ENCODE peak calls at places on chromosome 18, in six cellular contexts. M is mesenchymal stem cell; U is ovary; Q is heart left ventricle; F is right lobe of liver; S is CD8-positive, alpha-beta memory T cell. N is an unnamed sample. For H3K9me3, the result is how much of the 10 kb centered on the place peaks cover.

GRCh38 chr18:2978208-2978607 is 34.7 kb downstream of the LPIN2 start:
- DNase-seq in S (no peak), M (no peak), Q (no peak), F (no peak), U (no peak), N (no peak)

GRCh38 chr18:323253-323622 is 55.4 kb upstream of the THOC1 start:
- DNase-seq in M (peak), U (no peak), S (no peak), F (no peak), Q (no peak), N (no peak)

GRCh38 chr18:22186484-22186971 is 17.1 kb downstream of the GATA6 start:
- DNase-seq in U (no peak), F (no peak), Q (no peak), M (no peak), S (no peak), N (peak)

GRCh38 chr18:70431203-70431624 is 142.4 kb downstream of the SOCS6 start:
- DNase-seq in F (no peak), Q (no peak), U (no peak), S (no peak), M (peak), N (no peak)

GRCh38 chr18:34314847-34315246 is 90.1 kb upstream of the NOL4 start:
- DNase-seq in S (no peak), M (no peak), F (no peak), Q (no peak), U (no peak), N (no peak)

GRCh38 chr18:57439985-57440330 is 4.8 kb downstream of the ONECUT2 start:
- DNase-seq in S (no peak), U (no peak), M (no peak), F (no peak), Q (no peak), N (no peak)

GRCh38 chr18:9354256-9354655 is 19.7 kb downstream of the TWSG1 start:
- DNase-seq in M (no peak), Q (no peak), S (no peak), U (no peak), F (no peak), N (no peak)

GRCh38 chr18:64876833-64877232 is 727.9 kb upstream of the LINC00305 start:
- DNase-seq in U (no peak), S (no peak), F (no peak), Q (no peak), M (no peak), N (no peak)

GRCh38 chr18:37346048-37346447 is 219.6 kb downstream of the CELF4 start:
- DNase-seq in U (no peak), M (no peak), Q (no peak), S (no peak), F (no peak), N (no peak)

GRCh38 chr18:24051256-24051947 is 36.8 kb downstream of the TTC39C start:
- DNase-seq in S (no peak), F (no peak), U (no peak), M (peak), Q (no peak), N (no peak)

GRCh38 chr18:9117980-9118841 is 15.7 kb downstream of the NDUFV2 start:
- DNase-seq in M (peak), S (no peak), Q (no peak), F (no peak), U (no peak), N (no peak)

GRCh38 chr18:5297582-5297981 is 2.1 kb upstream of the ZBTB14 start:
- DNase-seq in Q (no peak), M (peak), U (no peak), F (no peak), S (no peak), N (no peak)

GRCh38 chr18:38940863-38941531 is 1375.4 kb upstream of the CELF4 start:
- DNase-seq in Q (no peak), F (no peak), U (no peak), M (peak), S (peak), N (no peak)

GRCh38 chr18:54187372-54187771 is 37.1 kb downstream of the MBD2 start:
- DNase-seq in F (no peak), U (no peak), S (no peak), M (no peak), Q (no peak), N (no peak)

GRCh38 chr18:36297419-36298112 is at the start of gene FHOD3:
- DNase-seq in Q (peak), U (peak), S (no peak), M (peak), F (peak), N (peak)

GRCh38 chr18:34224423-34225217 is at the start of gene NOL4:
- DNase-seq in Q (peak), S (no peak), M (peak), U (no peak), F (peak), N (no peak)

GRCh38 chr18:48819781-48820482 is 130.8 kb downstream of the SMAD7 start:
- DNase-seq in F (peak), S (peak), M (no peak), Q (peak), U (peak), N (peak)

GRCh38 chr18:12317664-12318333 is 9.8 kb downstream of the TUBB6 start:
- DNase-seq in F (no peak), S (no peak), Q (no peak), M (peak), U (peak), N (no peak)

GRCh38 chr18:25349131-25349925 is 2.6 kb downstream of the ZNF521 start:
- DNase-seq in U (peak), F (no peak), M (peak), Q (peak), S (no peak), N (peak)

GRCh38 chr18:944440-944839 is 39.8 kb downstream of the ADCYAP1 start:
- DNase-seq in F (no peak), M (peak), S (no peak), U (no peak), Q (no peak), N (no peak)

GRCh38 chr18:9575558-9575957 is 38.8 kb downstream of the PPP4R1 start:
- DNase-seq in Q (no peak), S (no peak), F (peak), U (peak), M (peak), N (peak)

GRCh38 chr18:9615973-9616559 is 1.7 kb upstream of the PPP4R1 start:
- DNase-seq in U (no peak), M (peak), F (no peak), Q (no peak), S (no peak), N (no peak)

GRCh38 chr18:42087195-42087594 is 132.2 kb downstream of the PIK3C3 start:
- DNase-seq in Q (no peak), U (no peak), M (no peak), F (no peak), S (no peak), N (no peak)

GRCh38 chr18:21853972-21854563 is 113.5 kb downstream of the MIB1 start:
- DNase-seq in U (no peak), F (no peak), S (no peak), M (peak), Q (no peak), N (no peak)

GRCh38 chr18:3594760-3595241 is 144.8 kb downstream of the TGIF1 start:
- DNase-seq in S (no peak), U (no peak), F (no peak), M (peak), Q (no peak), N (peak)

GRCh38 chr18:7438631-7439030 is 128.5 kb upstream of the PTPRM start:
- DNase-seq in M (no peak), S (no peak), F (no peak), U (no peak), Q (no peak), N (no peak)

GRCh38 chr18:77133920-77134496 is 1.4 kb upstream of the MBP start:
- DNase-seq in M (no peak), F (no peak), S (no peak), U (no peak), Q (peak), N (peak)

GRCh38 chr18:53153281-53153680 is 813.3 kb downstream of the DCC start:
- DNase-seq in U (no peak), F (no peak), M (no peak), S (no peak), Q (no peak), N (no peak)

GRCh38 chr18:71221405-71221804 is 932.6 kb downstream of the SOCS6 start:
- DNase-seq in M (no peak), S (no peak), Q (no peak), F (no peak), U (no peak), N (no peak)

GRCh38 chr18:29176681-29177080 is 999.8 kb upstream of the CDH2 start:
- DNase-seq in M (no peak), Q (no peak), S (no peak), U (no peak), F (no peak), N (no peak)

GRCh38 chr18:58180172-58180571 is 136.1 kb downstream of the NEDD4L start:
- DNase-seq in Q (no peak), F (peak), M (no peak), S (no peak), U (no peak), N (peak)

GRCh38 chr18:5879479-5879882 is 15.8 kb downstream of the TMEM200C start:
- DNase-seq in F (no peak), S (no peak), M (peak), Q (no peak), U (no peak), N (no peak)

GRCh38 chr18:55272510-55273243 is 313.4 kb upstream of the CCDC68 start:
- DNase-seq in Q (no peak), M (no peak), F (no peak), S (no peak), U (no peak), N (no peak)
- H3K27ac ChIP-seq in Q (no peak), M (peak), F (no peak), S (no peak), U (no peak), N (peak)

GRCh38 chr18:68769423-68769822 is 28.5 kb upstream of the CCDC102B start:
- DNase-seq in U (no peak), Q (no peak), M (no peak), S (no peak), F (no peak), N (no peak)
- H3K9me3 ChIP-seq in U (under half), Q (under half), M (under half), S (under half), F (under half), N (under half)

DNA sequence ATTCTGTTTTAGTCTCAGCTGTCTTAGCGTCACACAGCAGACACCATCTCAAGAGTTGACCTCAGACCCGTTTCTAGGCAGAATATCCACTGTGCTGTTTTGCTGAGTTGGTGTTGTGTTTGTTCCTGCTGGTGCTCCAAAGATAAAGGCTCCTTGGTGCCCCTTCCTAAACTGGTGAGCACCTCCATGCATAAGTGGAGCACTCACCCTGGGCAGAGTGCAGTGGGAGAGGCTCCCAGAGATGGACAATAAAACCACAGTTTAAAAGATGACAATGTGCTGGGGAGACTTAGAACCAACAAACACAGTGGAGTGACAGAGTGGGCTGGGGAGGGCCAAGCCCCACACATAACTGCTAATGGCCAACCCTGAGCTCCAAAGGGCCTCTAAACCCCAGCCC is 271.1 kb downstream of the PHLPP1 start:
- DNase-seq in Q (no peak), U (no peak), S (no peak), M (no peak), F (no peak), N (no peak)
- H3K27ac ChIP-seq in Q (no peak), U (no peak), S (no peak), M (no peak), F (no peak), N (no peak)

GRCh38 chr18:13684546-13684945 is 41.8 kb downstream of the FAM210A start:
- DNase-seq in S (no peak), U (no peak), M (no peak), F (no peak), Q (no peak), N (no peak)

GRCh38 chr18:13676499-13676898 is 49.9 kb downstream of the FAM210A start:
- DNase-seq in Q (no peak), M (no peak), S (no peak), F (no peak), U (no peak), N (no peak)

GRCh38 chr18:13681701-13682100 is 44.7 kb downstream of the FAM210A start:
- DNase-seq in S (no peak), U (no peak), Q (no peak), F (no peak), M (no peak), N (no peak)

GRCh38 chr18:13680612-13681011 is 45.7 kb downstream of the FAM210A start:
- DNase-seq in U (no peak), S (no peak), Q (no peak), M (no peak), F (no peak), N (no peak)
- H3K9me3 ChIP-seq in U (under half), S (under half), Q (under half), M (under half), F (under half), N (under half)

GRCh38 chr18:75880913-75881504 is 453.5 kb upstream of the SMIM21 start:
- DNase-seq in S (no peak), F (no peak), M (no peak), U (no peak), Q (no peak), N (no peak)

GRCh38 chr18:75874401-75875093 is 447.0 kb upstream of the SMIM21 start:
- DNase-seq in F (no peak), U (no peak), Q (no peak), S (no peak), M (peak), N (no peak)

GRCh38 chr18:75879196-75879595 is 451.7 kb upstream of the SMIM21 start:
- DNase-seq in F (no peak), Q (no peak), S (no peak), U (no peak), M (peak), N (no peak)

GRCh38 chr18:75880266-75880665 is 452.8 kb upstream of the SMIM21 start:
- DNase-seq in F (no peak), Q (no peak), U (no peak), S (no peak), M (no peak), N (no peak)

DNA sequence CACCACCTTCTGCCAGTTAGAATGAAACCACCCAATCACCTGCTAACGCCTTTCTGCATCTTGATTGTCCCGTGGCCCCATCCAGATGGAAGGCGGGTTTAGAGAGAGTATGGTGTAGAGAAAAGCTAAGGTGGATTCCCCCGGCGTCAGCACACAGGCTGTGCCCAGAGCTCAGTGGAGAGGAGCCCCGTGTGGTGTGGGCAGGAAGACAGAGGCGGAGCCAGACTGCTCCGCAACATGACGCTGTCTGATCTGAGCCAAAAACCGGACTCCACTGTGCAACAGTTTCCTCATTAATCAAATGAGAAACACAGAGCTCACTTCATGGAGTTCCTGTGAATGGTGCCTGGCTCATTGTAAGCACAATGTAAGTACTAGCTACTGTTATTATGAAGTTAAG is 448.1 kb upstream of the SMIM21 start:
- DNase-seq in S (no peak), Q (no peak), M (no peak), F (no peak), U (no peak), N (no peak)
- H3K27ac ChIP-seq in S (no peak), Q (no peak), M (no peak), F (no peak), U (no peak), N (no peak)

GRCh38 chr18:79730804-79731203 is 51.2 kb downstream of the CTDP1 start:
- DNase-seq in F (no peak), S (peak), M (no peak), Q (no peak), U (no peak), N (no peak)
- H3K9me3 ChIP-seq in F (under half), S (under half), M (half or more), Q (under half), U (under half), N (under half)

GRCh38 chr18:67520276-67521035 is 3.9 kb upstream of the DSEL start:
- DNase-seq in U (no peak), Q (no peak), S (no peak), F (no peak), M (peak), N (no peak)

GRCh38 chr18:67519582-67519981 is 3.1 kb upstream of the DSEL start:
- DNase-seq in U (no peak), F (no peak), Q (no peak), S (no peak), M (peak), N (no peak)

DNA sequence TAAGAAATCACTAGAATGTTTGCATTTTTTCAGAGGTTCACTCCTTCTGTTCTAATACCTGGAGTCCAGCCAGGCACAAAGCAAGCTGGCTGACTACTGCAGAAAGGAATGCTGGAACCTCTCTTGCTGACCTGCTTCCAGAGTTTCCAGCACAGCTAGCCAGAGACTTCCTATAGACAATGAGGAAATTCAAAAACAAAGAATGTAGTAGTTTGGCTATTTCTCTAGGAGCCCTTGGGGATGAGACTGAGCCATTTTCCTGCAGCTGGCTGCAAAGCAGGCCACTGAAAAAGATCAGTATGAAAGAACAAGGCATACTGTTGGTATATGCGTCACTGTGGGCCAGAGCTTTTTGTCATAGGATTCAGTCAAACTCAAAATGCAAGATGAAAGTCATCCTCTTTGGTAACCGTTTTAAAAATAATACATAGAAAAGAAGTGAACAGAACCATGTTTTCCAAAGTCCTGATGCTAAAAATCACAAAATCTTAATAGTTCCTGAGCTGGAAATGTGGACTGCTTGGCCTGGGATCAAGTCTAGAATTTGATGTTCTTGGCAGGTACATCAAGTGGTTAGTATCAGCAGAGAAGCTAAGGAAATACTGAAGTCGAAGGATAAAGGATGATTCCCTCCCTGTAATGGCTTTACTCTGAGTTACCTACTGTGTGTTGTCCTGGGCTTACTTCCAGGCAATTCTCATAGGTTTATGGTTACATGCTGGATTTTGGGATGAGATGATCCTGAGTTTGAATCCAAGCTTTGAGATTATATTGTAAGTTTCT is 9.0 kb upstream of the DSEL start:
- DNase-seq in U (peak), Q (no peak), S (no peak), M (peak), F (peak), N (peak)
- H3K27ac ChIP-seq in U (no peak), Q (peak), S (no peak), M (peak), F (no peak), N (peak)

GRCh38 chr18:78580835-78581339 is 398.7 kb upstream of the SALL3 start:
- DNase-seq in F (no peak), M (no peak), S (no peak), U (no peak), Q (no peak), N (no peak)
- H3K9me3 ChIP-seq in F (under half), M (under half), S (under half), U (under half), Q (under half), N (under half)

N was measured in adrenal gland.